ENCODE peak calls at places on chromosomes 4 and X, in nine cellular contexts. G is mesothelial cell of epicardium, K is fibroblast of mammary gland, Q is AG09309, F is HCT116, Y is SK-N-SH, H is mucosa of descending colon, M is AG04450, T is heart left ventricle. N is an unnamed sample.

GRCh38 chr4:133929540-133929939 is 272.0 kb downstream of the PABPC4L start:
- DNase-seq in G (no peak), K (no peak), Q (no peak), F (no peak), Y (no peak), H (no peak), M (no peak), T (no peak), N (no peak)

GRCh38 chrX:2500681-2501151 is at the start of the genes DHRSX and ZBED1:
- DNase-seq in G (peak), K (no peak), Q (no peak), F (no peak), Y (peak), H (peak), M (no peak), T (peak), N (peak)

GRCh38 chrX:131305926-131306325 is 16.8 kb upstream of the IGSF1 start:
- DNase-seq in G (no peak), K (no peak), Q (no peak), F (no peak), Y (no peak), H (no peak), M (no peak), T (no peak), N (no peak)

GRCh38 chrX:43876680-43877079 is 5.6 kb downstream of the MAOB start:
- DNase-seq in G (no peak), K (no peak), Q (no peak), F (no peak), Y (no peak), H (no peak), M (no peak), T (no peak), N (no peak)

GRCh38 chr4:187027231-187027760 is 303.6 kb upstream of the FAT1 start:
- DNase-seq in G (peak), K (no peak), Q (no peak), F (no peak), Y (no peak), H (no peak), M (peak), T (no peak), N (no peak)

GRCh38 chrX:107678957-107679740 is 50.8 kb downstream of the PRPS1 start:
- DNase-seq in G (no peak), K (peak), Q (no peak), F (no peak), Y (no peak), H (peak), M (no peak), T (peak), N (no peak)

GRCh38 chr4:187236491-187236890 is 512.8 kb upstream of the FAT1 start:
- DNase-seq in G (no peak), K (peak), Q (peak), F (no peak), Y (no peak), H (no peak), M (peak), T (no peak), N (no peak)

GRCh38 chr4:83851261-83852084 is 315.6 kb downstream of the GPAT3 start:
- DNase-seq in G (no peak), K (peak), Q (no peak), F (peak), Y (no peak), H (no peak), M (no peak), T (no peak), N (no peak)

GRCh38 chrX:10008483-10009056 is 41.4 kb downstream of the CLDN34 start:
- DNase-seq in G (no peak), K (no peak), Q (no peak), F (no peak), Y (no peak), H (no peak), M (no peak), T (no peak), N (no peak)

GRCh38 chrX:154833746-154834274 is 652 bp downstream of the SMIM9 start:
- DNase-seq in G (no peak), K (no peak), Q (no peak), F (no peak), Y (no peak), H (no peak), M (no peak), T (no peak), N (no peak)

GRCh38 chr4:64465263-64465662 is 56.0 kb upstream of the TECRL start:
- DNase-seq in G (no peak), K (no peak), Q (no peak), F (no peak), Y (no peak), H (no peak), M (no peak), T (no peak), N (no peak)

GRCh38 chr4:2817701-2818350 is 24.9 kb downstream of the SH3BP2 start:
- DNase-seq in G (peak), K (no peak), Q (no peak), F (peak), Y (peak), H (peak), M (no peak), T (no peak), N (peak)

GRCh38 chr4:99403380-99404194 is 31.6 kb downstream of the ADH7 start:
- DNase-seq in G (no peak), K (peak), Q (no peak), F (no peak), Y (no peak), H (no peak), M (no peak), T (no peak), N (no peak)

GRCh38 chr4:141599853-141600252 is 36.5 kb upstream of the IL15 start:
- DNase-seq in G (no peak), K (peak), Q (no peak), F (no peak), Y (no peak), H (no peak), M (no peak), T (no peak), N (no peak)

GRCh38 chrX:73903941-73904340 is 340.9 kb downstream of the CHIC1 start:
- DNase-seq in G (no peak), K (peak), Q (no peak), F (no peak), Y (no peak), H (no peak), M (no peak), T (no peak), N (no peak)

GRCh38 chr4:120709986-120710385 is 212.5 kb downstream of the PRDM5 start:
- DNase-seq in G (no peak), K (peak), Q (peak), F (no peak), Y (no peak), H (no peak), M (peak), T (no peak), N (no peak)

GRCh38 chr4:108714880-108715279 is 48.0 kb downstream of the ETNPPL start:
- DNase-seq in G (no peak), K (no peak), Q (no peak), F (no peak), Y (no peak), H (no peak), M (no peak), T (no peak), N (no peak)

GRCh38 chr4:183139972-183140570 is 41.0 kb downstream of the WWC2 start:
- DNase-seq in G (no peak), K (no peak), Q (no peak), F (no peak), Y (no peak), H (no peak), M (no peak), T (no peak), N (no peak)

DNA sequence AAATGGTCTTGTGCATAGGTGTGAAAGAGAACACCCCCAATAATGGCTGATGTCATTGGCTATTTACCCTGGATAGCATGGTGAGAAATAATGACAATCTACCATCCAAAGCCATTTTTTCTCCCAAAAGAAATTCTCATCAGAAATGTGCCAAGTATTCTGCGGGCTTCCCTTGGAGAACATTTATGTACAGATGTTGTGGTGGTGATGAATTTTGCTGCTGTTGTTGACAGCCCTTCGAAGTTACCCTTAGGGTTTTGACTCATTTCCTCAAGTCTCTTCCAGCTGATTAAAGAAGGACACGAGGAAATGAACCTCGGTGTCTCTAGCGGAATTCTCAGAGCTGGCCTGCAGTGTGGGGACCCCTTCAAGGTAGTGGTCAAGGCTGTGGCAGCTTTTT is 3.4 kb downstream of the KIT start:
- DNase-seq in G (no peak), K (peak), Q (peak), F (no peak), Y (no peak), H (no peak), M (no peak), T (no peak), N (no peak)
- TF ChIP-seq CTCF in G (no peak), K (no peak), Q (no peak), F (no peak), Y (no peak), H (no peak), M (no peak), T (no peak), N (no peak)

GRCh38 chrX:48998391-48998790 is 3.7 kb downstream of the GRIPAP1 start:
- DNase-seq in G (no peak), K (no peak), Q (no peak), F (no peak), Y (no peak), H (no peak), M (no peak), T (no peak), N (no peak)
- TF ChIP-seq CTCF in G (no peak), K (no peak), Q (no peak), F (no peak), Y (no peak), H (no peak), M (no peak), T (no peak), N (no peak)

GRCh38 chr4:106201373-106201772 is 114.6 kb downstream of the TBCK start:
- DNase-seq in G (no peak), K (peak), Q (no peak), F (no peak), Y (peak), H (no peak), M (no peak), T (no peak), N (no peak)
- TF ChIP-seq CTCF in G (no peak), K (peak), Q (peak), F (peak), Y (peak), H (no peak), M (peak), T (peak), N (peak)

DNA sequence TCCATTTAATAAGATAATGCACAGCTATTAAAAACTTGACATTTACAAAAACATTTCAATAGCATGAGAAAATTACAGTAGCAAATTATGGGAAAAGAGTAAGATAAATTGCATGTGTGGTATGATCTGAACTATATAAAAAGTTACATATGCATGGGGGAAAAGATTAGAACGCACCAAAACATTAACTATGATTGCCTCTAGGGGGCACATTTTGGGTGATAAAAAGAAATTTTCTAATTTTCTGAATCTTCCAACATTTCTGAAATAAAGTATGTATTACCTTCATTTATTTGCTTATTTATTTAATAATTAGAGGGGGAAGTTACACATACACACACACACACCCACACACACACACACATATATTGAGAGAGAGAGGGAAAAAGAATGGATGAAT is 19.6 kb upstream of the KDM5C start:
- DNase-seq in G (no peak), K (no peak), Q (no peak), F (no peak), Y (no peak), H (no peak), M (no peak), T (no peak), N (no peak)
- TF ChIP-seq CTCF in G (peak), K (peak), Q (peak), F (peak), Y (peak), H (no peak), M (peak), T (peak), N (no peak)

N was measured in GM13976.